ENCODE peak calls at places on chromosomes 6 and 20, in six cellular contexts. One of them, this sample, is unnamed.

GRCh38 chr20:24868396-24868927 is 80.6 kb upstream of the CST7 start:
- DNase-seq in pancreas: no peak
- DNase-seq in lung: no peak
- DNase-seq in CD4-positive, alpha-beta T cell: no peak
- DNase-seq in choroid plexus epithelial cell: peak; percentile 2
- DNase-seq in epithelial cell of esophagus: no peak
- DNase-seq in this sample: no peak

GRCh38 chr6:168044521-168045130 is 34.4 kb downstream of the FRMD1 start:
- DNase-seq in lung: no peak
- DNase-seq in CD4-positive, alpha-beta T cell: no peak
- DNase-seq in choroid plexus epithelial cell: no peak
- DNase-seq in epithelial cell of esophagus: no peak
- DNase-seq in pancreas: no peak
- DNase-seq in this sample: no peak

GRCh38 chr6:14953806-14954205 is 292.1 kb upstream of the JARID2 start:
- DNase-seq in pancreas: no peak
- DNase-seq in CD4-positive, alpha-beta T cell: no peak
- DNase-seq in lung: no peak
- DNase-seq in choroid plexus epithelial cell: no peak
- DNase-seq in epithelial cell of esophagus: no peak
- DNase-seq in this sample: peak; percentile 11

GRCh38 chr20:10603971-10604864 is 69.6 kb downstream of the JAG1 start:
- DNase-seq in CD4-positive, alpha-beta T cell: no peak
- DNase-seq in pancreas: no peak
- DNase-seq in choroid plexus epithelial cell: peak; percentile 90
- DNase-seq in epithelial cell of esophagus: peak; percentile 83
- DNase-seq in lung: peak; percentile 42
- DNase-seq in this sample: no peak

GRCh38 chr20:584375-585301 is 25.5 kb downstream of the TCF15 start:
- DNase-seq in CD4-positive, alpha-beta T cell: no peak
- DNase-seq in lung: no peak
- DNase-seq in choroid plexus epithelial cell: peak; percentile 26
- DNase-seq in pancreas: no peak
- DNase-seq in epithelial cell of esophagus: peak; percentile 65
- DNase-seq in this sample: no peak

GRCh38 chr20:20594171-20594530 is 118.3 kb downstream of the RALGAPA2 start:
- DNase-seq in epithelial cell of esophagus: peak; percentile 29
- DNase-seq in pancreas: no peak
- DNase-seq in lung: no peak
- DNase-seq in choroid plexus epithelial cell: peak; percentile 67
- DNase-seq in CD4-positive, alpha-beta T cell: no peak
- DNase-seq in this sample: no peak

GRCh38 chr6:69768664-69769063 is 28.1 kb downstream of the LMBRD1 start:
- DNase-seq in lung: no peak
- DNase-seq in choroid plexus epithelial cell: peak; percentile 27
- DNase-seq in epithelial cell of esophagus: no peak
- DNase-seq in pancreas: no peak
- DNase-seq in CD4-positive, alpha-beta T cell: no peak
- DNase-seq in this sample: no peak

GRCh38 chr6:167113935-167114910 is 8.7 kb upstream of the CCR6 start:
- DNase-seq in pancreas: no peak
- DNase-seq in choroid plexus epithelial cell: no peak
- DNase-seq in epithelial cell of esophagus: no peak
- DNase-seq in CD4-positive, alpha-beta T cell: peak; percentile 63
- DNase-seq in lung: no peak
- DNase-seq in this sample: peak; percentile 22

GRCh38 chr6:30491963-30492616 is 2.8 kb downstream of the HLA-E start:
- DNase-seq in epithelial cell of esophagus: no peak
- DNase-seq in pancreas: no peak
- DNase-seq in choroid plexus epithelial cell: no peak
- DNase-seq in CD4-positive, alpha-beta T cell: no peak
- DNase-seq in lung: no peak
- DNase-seq in this sample: no peak

GRCh38 chr6:53767941-53768340 is 26.9 kb upstream of the LRRC1 start:
- DNase-seq in choroid plexus epithelial cell: no peak
- DNase-seq in CD4-positive, alpha-beta T cell: no peak
- DNase-seq in epithelial cell of esophagus: no peak
- DNase-seq in lung: no peak
- DNase-seq in pancreas: no peak
- DNase-seq in this sample: no peak

GRCh38 chr6:30687659-30688431 is 1.4 kb upstream of the PPP1R18 start:
- DNase-seq in epithelial cell of esophagus: peak; percentile 36
- DNase-seq in pancreas: no peak
- DNase-seq in choroid plexus epithelial cell: peak; percentile 48
- DNase-seq in CD4-positive, alpha-beta T cell: no peak
- DNase-seq in lung: no peak
- DNase-seq in this sample: no peak

GRCh38 chr6:34688956-34689355 is 7.6 kb downstream of the ILRUN start:
- DNase-seq in lung: no peak
- DNase-seq in CD4-positive, alpha-beta T cell: no peak
- DNase-seq in pancreas: no peak
- DNase-seq in choroid plexus epithelial cell: no peak
- DNase-seq in epithelial cell of esophagus: no peak
- DNase-seq in this sample: no peak

GRCh38 chr20:49283703-49284625 is 6.1 kb upstream of the ZNFX1 start:
- DNase-seq in lung: no peak
- DNase-seq in choroid plexus epithelial cell: no peak
- DNase-seq in CD4-positive, alpha-beta T cell: no peak
- DNase-seq in epithelial cell of esophagus: no peak
- DNase-seq in pancreas: no peak
- DNase-seq in this sample: no peak

GRCh38 chr20:13874269-13875158 is 89.7 kb downstream of the NDUFAF5 start:
- DNase-seq in lung: no peak
- DNase-seq in choroid plexus epithelial cell: no peak
- DNase-seq in epithelial cell of esophagus: no peak
- DNase-seq in CD4-positive, alpha-beta T cell: no peak
- DNase-seq in pancreas: no peak
- DNase-seq in this sample: no peak

GRCh38 chr20:13868331-13868730 is 83.5 kb downstream of the NDUFAF5 start:
- DNase-seq in pancreas: no peak
- DNase-seq in CD4-positive, alpha-beta T cell: no peak
- DNase-seq in epithelial cell of esophagus: peak; percentile 61
- DNase-seq in choroid plexus epithelial cell: peak; percentile 3
- DNase-seq in lung: no peak
- DNase-seq in this sample: no peak

GRCh38 chr20:13873814-13874213 is 89.0 kb downstream of the NDUFAF5 start:
- DNase-seq in lung: no peak
- DNase-seq in epithelial cell of esophagus: no peak
- DNase-seq in pancreas: no peak
- DNase-seq in CD4-positive, alpha-beta T cell: no peak
- DNase-seq in choroid plexus epithelial cell: no peak
- DNase-seq in this sample: no peak

GRCh38 chr20:13865825-13866351 is 81.1 kb downstream of the NDUFAF5 start:
- DNase-seq in epithelial cell of esophagus: peak; percentile 9
- DNase-seq in CD4-positive, alpha-beta T cell: no peak
- DNase-seq in pancreas: no peak
- DNase-seq in choroid plexus epithelial cell: no peak
- DNase-seq in lung: no peak
- DNase-seq in this sample: no peak

GRCh38 chr20:13870349-13870748 is 85.5 kb downstream of the NDUFAF5 start:
- DNase-seq in epithelial cell of esophagus: no peak
- DNase-seq in lung: no peak
- DNase-seq in CD4-positive, alpha-beta T cell: no peak
- DNase-seq in pancreas: no peak
- DNase-seq in choroid plexus epithelial cell: no peak
- DNase-seq in this sample: no peak
- TF ChIP-seq CTCF in epithelial cell of esophagus: no peak
- TF ChIP-seq CTCF in lung: no peak
- TF ChIP-seq CTCF in CD4-positive, alpha-beta T cell: no peak
- TF ChIP-seq CTCF in pancreas: no peak
- TF ChIP-seq CTCF in choroid plexus epithelial cell: no peak
- TF ChIP-seq CTCF in this sample: no peak

GRCh38 chr6:42230320-42231034 is 12.8 kb upstream of the MRPS10 start:
- DNase-seq in lung: no peak
- DNase-seq in choroid plexus epithelial cell: peak; percentile 57
- DNase-seq in pancreas: no peak
- DNase-seq in epithelial cell of esophagus: no peak
- DNase-seq in CD4-positive, alpha-beta T cell: no peak
- DNase-seq in this sample: peak; percentile 38
- TF ChIP-seq CTCF in lung: no peak
- TF ChIP-seq CTCF in choroid plexus epithelial cell: peak; percentile 69
- TF ChIP-seq CTCF in pancreas: no peak
- TF ChIP-seq CTCF in epithelial cell of esophagus: peak; percentile 58
- TF ChIP-seq CTCF in CD4-positive, alpha-beta T cell: no peak
- TF ChIP-seq CTCF in this sample: peak; percentile 44

GRCh38 chr6:111566873-111567517 is 38.7 kb downstream of the TRAF3IP2 start:
- DNase-seq in CD4-positive, alpha-beta T cell: peak; percentile 7
- DNase-seq in epithelial cell of esophagus: no peak
- DNase-seq in choroid plexus epithelial cell: no peak
- DNase-seq in lung: no peak
- DNase-seq in pancreas: no peak
- DNase-seq in this sample: peak; percentile 67

GRCh38 chr6:111563581-111563980 is 42.1 kb downstream of the TRAF3IP2 start:
- DNase-seq in epithelial cell of esophagus: no peak
- DNase-seq in choroid plexus epithelial cell: no peak
- DNase-seq in pancreas: no peak
- DNase-seq in lung: no peak
- DNase-seq in CD4-positive, alpha-beta T cell: no peak
- DNase-seq in this sample: no peak

GRCh38 chr6:111564482-111564945 is 41.2 kb downstream of the TRAF3IP2 start:
- DNase-seq in choroid plexus epithelial cell: peak; percentile 31
- DNase-seq in CD4-positive, alpha-beta T cell: no peak
- DNase-seq in epithelial cell of esophagus: peak; percentile 64
- DNase-seq in lung: no peak
- DNase-seq in pancreas: no peak
- DNase-seq in this sample: peak; percentile 27

GRCh38 chr6:111566222-111566717 is 39.4 kb downstream of the TRAF3IP2 start:
- DNase-seq in lung: no peak
- DNase-seq in CD4-positive, alpha-beta T cell: no peak
- DNase-seq in choroid plexus epithelial cell: no peak
- DNase-seq in pancreas: no peak
- DNase-seq in epithelial cell of esophagus: no peak
- DNase-seq in this sample: no peak

GRCh38 chr6:111565316-111566221 is 40.1 kb downstream of the TRAF3IP2 start:
- DNase-seq in lung: no peak
- DNase-seq in pancreas: peak; percentile 43
- DNase-seq in choroid plexus epithelial cell: no peak
- DNase-seq in CD4-positive, alpha-beta T cell: no peak
- DNase-seq in epithelial cell of esophagus: peak; percentile 49
- DNase-seq in this sample: no peak
- TF ChIP-seq CTCF in lung: no peak
- TF ChIP-seq CTCF in pancreas: no peak
- TF ChIP-seq CTCF in choroid plexus epithelial cell: peak; percentile 23
- TF ChIP-seq CTCF in CD4-positive, alpha-beta T cell: no peak
- TF ChIP-seq CTCF in epithelial cell of esophagus: peak; percentile 52
- TF ChIP-seq CTCF in this sample: peak; percentile 39

GRCh38 chr20:5989539-5989938 is 39.1 kb downstream of the MCM8 start:
- DNase-seq in CD4-positive, alpha-beta T cell: no peak
- DNase-seq in pancreas: no peak
- DNase-seq in epithelial cell of esophagus: no peak
- DNase-seq in choroid plexus epithelial cell: no peak
- DNase-seq in lung: no peak
- DNase-seq in this sample: no peak
- TF ChIP-seq CTCF in CD4-positive, alpha-beta T cell: no peak
- TF ChIP-seq CTCF in pancreas: no peak
- TF ChIP-seq CTCF in epithelial cell of esophagus: no peak
- TF ChIP-seq CTCF in choroid plexus epithelial cell: no peak
- TF ChIP-seq CTCF in lung: no peak
- TF ChIP-seq CTCF in this sample: peak; percentile 11

This sample was measured in BE2C.